ENCODE peak calls at places on chromosomes 5 and 9, in five cellular contexts. Y is ovary, E is Caco-2, N is H9, H is hepatocyte. R is an unnamed sample.

GRCh38 chr5:152542741-152543140 is 137.7 kb upstream of the NMUR2 start:
- DNase-seq in Y (no peak), E (peak), N (peak), H (peak), R (peak)

GRCh38 chr5:169960659-169961058 is 19.6 kb downstream of the INSYN2B start:
- DNase-seq in Y (no peak), E (no peak), N (no peak), H (no peak), R (no peak)

GRCh38 chr5:158463188-158463587 is 604.2 kb upstream of the CLINT1 start:
- DNase-seq in Y (no peak), E (no peak), N (no peak), H (no peak), R (no peak)

GRCh38 chr5:135651156-135651555 is 72.4 kb upstream of the CXCL14 start:
- DNase-seq in Y (no peak), E (no peak), N (no peak), H (peak), R (no peak)

GRCh38 chr9:127508901-127509260 is 57.6 kb downstream of the LRSAM1 start:
- DNase-seq in Y (peak), E (no peak), N (no peak), H (no peak), R (no peak)

GRCh38 chr5:171268700-171269413 is 40.2 kb upstream of the TLX3 start:
- DNase-seq in Y (no peak), E (no peak), N (no peak), H (no peak), R (no peak)

GRCh38 chr5:78600656-78601452 is 47.7 kb downstream of the LHFPL2 start:
- DNase-seq in Y (no peak), E (no peak), N (no peak), H (no peak), R (no peak)

GRCh38 chr5:72597456-72597948 is 90.3 kb upstream of the ZNF366 start:
- DNase-seq in Y (no peak), E (peak), N (no peak), H (peak), R (no peak)

GRCh38 chr9:21334969-21335632 is at the start of gene KLHL9:
- DNase-seq in Y (peak), E (peak), N (peak), H (peak), R (peak)

GRCh38 chr5:143319437-143320302 is 83.8 kb downstream of the NR3C1 start:
- DNase-seq in Y (no peak), E (no peak), N (no peak), H (peak), R (no peak)

GRCh38 chr5:147259837-147260236 is 25.0 kb downstream of the STK32A start:
- DNase-seq in Y (no peak), E (no peak), N (no peak), H (no peak), R (no peak)
- TF ChIP-seq CTCF in Y (no peak), E (no peak), N (no peak), H (no peak), R (no peak)

DNA sequence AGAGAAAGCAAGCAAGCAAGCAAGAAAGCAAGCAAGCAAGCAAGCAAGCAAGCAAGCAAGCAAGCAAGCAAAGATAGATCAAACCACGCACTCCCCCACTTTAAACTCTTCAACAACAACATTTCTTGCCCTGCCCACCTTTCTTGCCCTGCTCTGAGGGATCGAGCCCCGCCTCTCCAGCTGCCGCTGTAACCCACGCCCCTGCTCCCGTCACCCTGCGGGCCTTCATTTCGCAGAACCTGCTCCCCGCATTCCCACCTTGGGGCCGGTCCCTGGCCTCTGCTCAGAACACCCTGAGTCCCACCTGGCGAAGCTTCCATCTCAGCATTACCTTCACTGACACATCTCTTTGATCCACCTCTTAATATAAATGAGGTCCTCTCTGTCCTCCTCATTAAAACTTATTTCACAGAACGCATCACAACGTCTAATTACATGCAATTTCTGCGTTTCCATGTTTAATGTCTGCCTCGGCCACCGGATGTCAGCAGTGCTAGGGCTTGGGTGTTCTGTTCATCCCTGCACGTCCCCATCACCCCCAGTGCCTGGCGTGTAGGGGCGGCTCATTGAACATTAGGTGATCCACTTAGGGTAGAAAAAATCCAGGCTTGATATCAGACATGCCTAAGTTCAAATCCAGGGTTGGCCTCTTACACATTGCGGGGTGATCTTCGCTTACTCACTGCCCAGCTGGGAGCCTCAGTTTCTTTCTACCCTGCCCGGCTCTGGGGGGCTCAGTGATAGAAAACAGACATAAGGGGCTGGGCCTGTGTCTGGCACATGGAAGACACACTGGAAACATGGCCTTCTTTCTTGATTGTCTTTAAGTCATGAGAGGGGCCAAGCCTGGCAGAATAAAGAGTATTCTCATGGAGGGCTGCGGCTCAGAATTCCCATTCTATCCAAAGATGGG is 187.6 kb downstream of the DAB2IP start:
- DNase-seq in Y (no peak), E (no peak), N (no peak), H (no peak), R (no peak)
- TF ChIP-seq CTCF in Y (no peak), E (no peak), N (peak), H (no peak), R (no peak)

DNA sequence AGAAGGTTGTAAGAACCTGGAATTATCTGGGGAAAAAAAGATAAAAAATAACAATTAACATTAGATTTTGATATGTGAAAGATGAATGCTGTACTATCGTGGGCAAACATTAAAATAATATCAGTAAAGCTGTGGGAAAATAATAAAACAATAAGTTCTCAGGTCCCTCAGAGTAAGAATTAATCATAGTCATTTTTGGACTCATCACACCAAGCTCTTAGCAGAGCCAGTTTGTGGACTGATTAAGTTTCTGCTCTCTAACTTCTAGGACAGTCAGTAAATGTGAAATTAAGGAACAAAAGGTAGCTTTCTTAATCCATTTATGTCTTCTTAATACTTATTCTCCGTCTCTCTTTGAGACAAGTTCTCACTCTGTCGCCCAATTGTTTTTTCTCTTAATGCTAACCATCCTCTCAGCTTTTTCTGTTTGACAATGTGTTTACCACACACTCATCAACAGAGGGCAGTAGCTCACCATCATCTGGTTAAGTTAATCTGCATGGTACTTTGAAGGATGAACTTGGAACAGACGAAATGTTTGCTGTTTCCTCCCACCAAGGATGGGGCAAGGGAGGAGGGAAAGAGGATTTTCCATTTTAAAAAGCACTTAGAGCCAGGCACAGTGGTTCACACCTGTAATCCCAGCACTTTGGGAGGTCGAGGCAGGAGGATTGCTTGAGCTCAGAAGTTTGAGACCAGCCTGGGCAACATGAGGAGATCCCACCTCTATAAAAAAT is 5.3 kb upstream of the ACO1 start:
- DNase-seq in Y (no peak), E (peak), N (peak), H (peak), R (no peak)
- TF ChIP-seq CTCF in Y (peak), E (peak), N (peak), H (peak), R (peak)

GRCh38 chr9:33211695-33212393 is 28.1 kb upstream of the SPINK4 start:
- DNase-seq in Y (peak), E (no peak), N (no peak), H (peak), R (peak)

GRCh38 chr9:33209394-33209793 is 30.6 kb upstream of the SPINK4 start:
- DNase-seq in Y (no peak), E (no peak), N (no peak), H (no peak), R (no peak)

DNA sequence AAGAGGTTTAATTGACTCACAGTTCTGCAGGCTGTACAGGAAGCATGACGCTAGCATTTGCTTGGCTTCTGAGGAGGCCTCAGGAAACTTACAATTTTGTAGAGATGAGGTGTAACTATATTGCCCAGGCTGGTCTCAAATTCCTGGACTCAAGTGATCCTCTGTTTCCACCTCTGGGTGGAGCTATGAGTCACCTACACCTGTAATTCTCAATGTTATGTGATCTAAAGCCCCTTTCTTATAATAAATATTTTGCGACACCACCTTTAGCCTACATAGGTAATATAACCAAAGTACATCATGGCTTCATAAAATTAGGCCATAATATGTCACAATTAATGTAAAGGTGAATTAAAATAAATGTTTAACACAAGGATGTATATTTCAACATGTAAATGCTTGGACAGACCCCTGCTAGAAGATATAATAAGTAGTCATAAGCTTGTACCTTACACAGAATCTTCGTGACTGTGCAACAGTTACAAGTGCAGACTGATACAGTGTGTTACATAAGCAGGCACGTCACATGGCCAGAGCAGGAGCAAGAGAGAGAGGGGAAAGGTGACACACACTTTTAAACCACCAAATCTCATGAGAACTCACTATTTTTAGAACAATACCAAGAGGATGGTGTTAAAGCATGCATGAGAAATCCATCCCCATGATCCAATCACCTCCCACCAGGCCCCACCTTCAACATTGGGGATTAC is 29.8 kb upstream of the SPINK4 start:
- DNase-seq in Y (no peak), E (no peak), N (no peak), H (no peak), R (no peak)
- TF ChIP-seq CTCF in Y (no peak), E (no peak), N (peak), H (no peak), R (no peak)

GRCh38 chr5:16453609-16454008 is 12.0 kb downstream of the ZNF622 start:
- DNase-seq in Y (no peak), E (no peak), N (no peak), H (no peak), R (no peak)
- TF ChIP-seq CTCF in Y (no peak), E (no peak), N (peak), H (peak), R (no peak)

GRCh38 chr5:95554647-95555548 is at the start of the genes ARSK and SKIC3:
- DNase-seq in Y (peak), E (peak), N (peak), H (peak), R (peak)
- TF ChIP-seq CTCF in Y (peak), E (peak), N (peak), H (peak), R (no peak)

GRCh38 chr9:3413984-3414383 is 111.8 kb downstream of the RFX3 start:
- DNase-seq in Y (no peak), E (no peak), N (no peak), H (no peak), R (no peak)

GRCh38 chr9:3419892-3420291 is 105.9 kb downstream of the RFX3 start:
- DNase-seq in Y (no peak), E (no peak), N (no peak), H (no peak), R (no peak)
- TF ChIP-seq CTCF in Y (no peak), E (no peak), N (no peak), H (no peak), R (no peak)

GRCh38 chr5:173395257-173395932 is 67.2 kb upstream of the STC2 start:
- DNase-seq in Y (no peak), E (no peak), N (peak), H (no peak), R (peak)
- TF ChIP-seq CTCF in Y (no peak), E (no peak), N (peak), H (peak), R (no peak)

DNA sequence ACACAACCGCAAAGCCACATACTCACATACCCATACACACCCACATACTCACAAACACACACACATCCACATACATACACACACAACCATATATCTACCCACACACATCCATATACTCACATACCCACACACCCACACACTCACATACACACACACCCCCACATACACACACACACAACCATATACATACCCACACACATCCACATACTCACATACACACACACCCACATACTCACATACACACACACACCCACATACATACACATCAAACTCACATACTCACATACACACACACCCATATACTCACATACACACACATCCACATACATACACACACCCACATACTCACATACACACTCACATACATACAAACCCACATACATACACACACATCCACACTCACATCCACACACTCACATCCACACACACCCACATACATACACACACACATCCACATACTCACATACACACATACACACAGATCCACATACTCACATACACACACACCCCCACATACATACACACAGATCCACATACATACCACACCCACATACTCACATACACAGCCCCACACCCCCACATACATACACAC is 220.0 kb downstream of the ADAMTS12 start:
- DNase-seq in Y (no peak), E (no peak), N (no peak), H (no peak), R (no peak)
- TF ChIP-seq CTCF in Y (no peak), E (no peak), N (no peak), H (no peak), R (no peak)

GRCh38 chr5:36728697-36729543 is 122.5 kb downstream of the SLC1A3 start:
- DNase-seq in Y (no peak), E (no peak), N (no peak), H (peak), R (no peak)
- TF ChIP-seq CTCF in Y (peak), E (peak), N (peak), H (peak), R (peak)

R was measured in WTC11.